ENCODE peak calls at places on chromosomes 3 and 15, in ten cellular contexts. C is activated CD8-positive, alpha-beta memory T cell treated with anti-CD3 and anti-CD28 coated beads for 1 hour; U is iPS DF 6.9; T is mesothelial cell of epicardium; Q is RWPE1; F is stromal cell of bone marrow; V is Right ventricle myocardium superior; K is tibial artery; Z is activated gamma-delta T cell treated with Interleukin-2 at 50 U/mL for 16 hours; N is HCT116. H is an unnamed sample.

GRCh38 chr3:105537371-105538075 is 170.8 kb downstream of the ALCAM start:
- DNase-seq in V (no peak), F (no peak), N (no peak), Q (no peak), U (no peak), Z (no peak), K (no peak), C (no peak), T (no peak), H (no peak)

GRCh38 chr3:127053026-127053425 is 70.1 kb downstream of the PLXNA1 start:
- DNase-seq in T (peak), F (no peak), U (no peak), Q (no peak), V (peak), N (no peak), K (no peak), C (no peak), Z (no peak), H (no peak)

GRCh38 chr3:184415229-184415517 is 35.3 kb downstream of the CHRD start:
- DNase-seq in Z (no peak), C (no peak), T (no peak), K (no peak), Q (no peak), F (no peak), V (no peak), U (no peak), N (no peak), H (no peak)

GRCh38 chr3:177658354-177658753 is 461.1 kb upstream of the TBL1XR1 start:
- DNase-seq in V (no peak), Z (no peak), U (no peak), T (no peak), F (no peak), N (no peak), K (no peak), Q (no peak), C (no peak), H (no peak)

GRCh38 chr3:55958605-55959004 is 471.5 kb upstream of the WNT5A start:
- DNase-seq in K (no peak), Z (no peak), T (no peak), F (no peak), Q (no peak), U (no peak), V (no peak), C (no peak), N (no peak), H (no peak)

GRCh38 chr3:50370594-50370993 is 11.3 kb upstream of the TMEM115 start:
- DNase-seq in Q (no peak), K (no peak), U (no peak), V (no peak), C (no peak), F (no peak), T (no peak), Z (no peak), N (no peak), H (no peak)

GRCh38 chr3:28188686-28189085 is 52.7 kb upstream of the CMC1 start:
- DNase-seq in K (no peak), F (no peak), N (no peak), Z (no peak), U (no peak), Q (no peak), T (no peak), V (no peak), C (no peak), H (no peak)

GRCh38 chr3:4495294-4496110 is 2.4 kb downstream of the ITPR1 start:
- DNase-seq in V (no peak), Z (no peak), N (no peak), F (no peak), T (no peak), K (no peak), U (no peak), C (no peak), Q (no peak), H (no peak)

GRCh38 chr3:118011910-118012309 is 1022.7 kb downstream of the IGSF11 start:
- DNase-seq in V (no peak), K (no peak), T (no peak), F (no peak), U (no peak), Z (no peak), N (no peak), Q (no peak), C (no peak), H (no peak)

GRCh38 chr15:88274534-88275460 is 18.3 kb upstream of the NTRK3 start:
- DNase-seq in K (peak), C (peak), Q (peak), N (peak), V (peak), U (no peak), Z (peak), T (no peak), F (peak), H (no peak)

GRCh38 chr15:92226020-92226612 is 167.6 kb upstream of the ST8SIA2 start:
- DNase-seq in V (no peak), C (no peak), U (peak), F (peak), Q (no peak), T (no peak), Z (no peak), K (no peak), N (peak), H (no peak)

GRCh38 chr15:22844421-22845288 is 6.2 kb downstream of the NIPA2 start:
- DNase-seq in U (no peak), Z (no peak), Q (no peak), K (no peak), F (no peak), T (no peak), N (no peak), C (no peak), V (no peak), H (no peak)

GRCh38 chr3:54180926-54181325 is 58.6 kb downstream of the CACNA2D3 start:
- DNase-seq in N (no peak), K (no peak), F (no peak), C (no peak), Q (no peak), T (no peak), Z (no peak), U (no peak), V (no peak), H (no peak)

GRCh38 chr3:59502806-59503205 is 453.0 kb upstream of the CFAP20DC start:
- DNase-seq in C (no peak), Q (peak), N (no peak), T (no peak), F (peak), K (no peak), V (no peak), U (no peak), Z (no peak), H (no peak)

GRCh38 chr3:112084980-112085697 is 1.1 kb upstream of the C3orf52 start:
- DNase-seq in V (no peak), C (no peak), T (no peak), F (no peak), Q (peak), U (no peak), K (no peak), Z (no peak), N (no peak), H (no peak)

GRCh38 chr15:55970286-55970685 is 23.1 kb downstream of the NEDD4 start:
- DNase-seq in U (no peak), Q (no peak), Z (no peak), V (no peak), F (no peak), N (no peak), T (no peak), C (no peak), K (no peak), H (no peak)

GRCh38 chr3:168191856-168192255 is 96.1 kb upstream of the GOLIM4 start:
- DNase-seq in Q (no peak), N (no peak), T (no peak), F (no peak), Z (no peak), K (no peak), V (no peak), U (no peak), C (no peak), H (no peak)

GRCh38 chr3:13224967-13225366 is 151.7 kb upstream of the IQSEC1 start:
- DNase-seq in V (no peak), Q (no peak), Z (no peak), K (no peak), U (no peak), N (no peak), C (no peak), F (no peak), T (no peak), H (no peak)

GRCh38 chr3:125085166-125085565 is 29.4 kb upstream of the HEG1 start:
- DNase-seq in C (no peak), F (no peak), V (no peak), T (no peak), N (no peak), Z (no peak), K (no peak), Q (no peak), U (no peak), H (no peak)

GRCh38 chr3:192731233-192731632 is 3.9 kb upstream of the FGF12 start:
- DNase-seq in K (no peak), U (no peak), N (no peak), F (no peak), T (peak), Q (no peak), C (no peak), Z (no peak), V (no peak), H (no peak)

GRCh38 chr15:73246898-73247297 is 121.9 kb downstream of the HCN4 start:
- DNase-seq in Q (no peak), V (no peak), T (no peak), C (no peak), U (no peak), Z (no peak), K (no peak), F (no peak), N (no peak), H (no peak)

GRCh38 chr15:47801522-47801921 is 84.2 kb downstream of the SEMA6D start:
- DNase-seq in Q (peak), V (no peak), N (no peak), T (no peak), F (no peak), K (no peak), U (no peak), Z (no peak), C (no peak), H (no peak)

GRCh38 chr3:52085883-52086282 is 29.5 kb upstream of the DUSP7 start:
- DNase-seq in T (no peak), F (peak), V (peak), K (no peak), U (no peak), C (no peak), Q (no peak), Z (peak), N (no peak), H (no peak)

GRCh38 chr3:15659254-15659975 is 57.9 kb downstream of the BTD start:
- DNase-seq in Z (no peak), U (no peak), F (no peak), V (no peak), T (no peak), Q (no peak), K (no peak), C (no peak), N (no peak), H (no peak)

GRCh38 chr15:85330941-85331588 is 49.3 kb upstream of the AKAP13 start:
- DNase-seq in N (peak), C (peak), F (peak), T (peak), V (peak), Z (peak), K (peak), U (peak), Q (peak), H (peak)

GRCh38 chr3:62876064-62876463 is 848 bp upstream of the CADPS start:
- DNase-seq in T (peak), C (no peak), Q (peak), V (peak), Z (no peak), K (no peak), F (peak), N (no peak), U (peak), H (peak)

GRCh38 chr3:173396191-173397041 is 1.1 kb upstream of the NLGN1 start:
- DNase-seq in U (no peak), F (no peak), Z (no peak), Q (peak), K (no peak), T (no peak), C (no peak), N (no peak), V (no peak), H (no peak)

GRCh38 chr3:174907027-174907426 is 47.9 kb downstream of the NAALADL2 start:
- DNase-seq in Z (no peak), T (no peak), U (no peak), Q (no peak), N (no peak), K (no peak), F (no peak), V (no peak), C (no peak), H (no peak)

GRCh38 chr3:87006844-87007439 is 16.0 kb upstream of the VGLL3 start:
- DNase-seq in Q (no peak), C (no peak), U (no peak), N (no peak), Z (no peak), V (no peak), F (no peak), T (no peak), K (no peak), H (no peak)

GRCh38 chr15:23690450-23690852 is 3.3 kb upstream of the NDN start:
- DNase-seq in K (peak), T (peak), N (no peak), Z (no peak), V (peak), C (no peak), F (peak), U (no peak), Q (no peak), H (no peak)

GRCh38 chr15:66663664-66664063 is 38.4 kb upstream of the SMAD6 start:
- DNase-seq in N (no peak), K (no peak), Z (no peak), Q (no peak), C (no peak), U (no peak), T (no peak), F (no peak), V (no peak), H (no peak)

GRCh38 chr3:131326307-131326706 is 55.3 kb upstream of the NUDT16 start:
- DNase-seq in V (no peak), N (peak), U (no peak), Q (peak), C (no peak), Z (no peak), F (no peak), T (no peak), K (no peak), H (no peak)

GRCh38 chr3:9204253-9205005 is 45.0 kb downstream of the SRGAP3 start:
- DNase-seq in K (no peak), V (no peak), F (no peak), U (no peak), C (no peak), N (no peak), T (no peak), Z (no peak), Q (no peak), H (no peak)

GRCh38 chr15:41809526-41810220 is 18.2 kb upstream of the JMJD7 start:
- DNase-seq in C (no peak), V (no peak), K (no peak), T (no peak), F (no peak), U (no peak), Z (no peak), Q (no peak), N (no peak), H (no peak)

H was measured in glomerular endothelial cell.